ENCODE peak calls at places on chromosomes 7 and 10, in seven cellular contexts. One of them, this sample, is unnamed.

GRCh38 chr10:34922138-34922537 is 107.0 kb upstream of the PARD3 start:
- DNase-seq in aorta: no peak
- DNase-seq in GM10248: no peak
- DNase-seq in colonic mucosa: no peak
- DNase-seq in fibroblast of lung: no peak
- DNase-seq in lower lobe of right lung: no peak
- DNase-seq in AG10803: peak
- DNase-seq in this sample: no peak

GRCh38 chr7:54831644-54832095 is 72.7 kb upstream of the SEC61G start:
- DNase-seq in aorta: no peak
- DNase-seq in GM10248: no peak
- DNase-seq in colonic mucosa: no peak
- DNase-seq in fibroblast of lung: peak
- DNase-seq in lower lobe of right lung: no peak
- DNase-seq in AG10803: no peak
- DNase-seq in this sample: no peak

GRCh38 chr10:119278126-119278701 is 70.8 kb downstream of the GRK5 start:
- DNase-seq in aorta: no peak
- DNase-seq in GM10248: no peak
- DNase-seq in colonic mucosa: no peak
- DNase-seq in fibroblast of lung: no peak
- DNase-seq in lower lobe of right lung: no peak
- DNase-seq in AG10803: no peak
- DNase-seq in this sample: no peak

GRCh38 chr10:28946479-28946878 is 269.2 kb downstream of the BAMBI start:
- DNase-seq in aorta: no peak
- DNase-seq in GM10248: no peak
- DNase-seq in colonic mucosa: no peak
- DNase-seq in fibroblast of lung: peak
- DNase-seq in lower lobe of right lung: no peak
- DNase-seq in AG10803: peak
- DNase-seq in this sample: no peak

GRCh38 chr10:29746080-29746797 is 111.5 kb upstream of the SVIL start:
- DNase-seq in aorta: no peak
- DNase-seq in GM10248: no peak
- DNase-seq in colonic mucosa: no peak
- DNase-seq in fibroblast of lung: peak
- DNase-seq in lower lobe of right lung: no peak
- DNase-seq in AG10803: no peak
- DNase-seq in this sample: no peak

GRCh38 chr10:31830887-31831286 is 97.7 kb downstream of the ARHGAP12 start:
- DNase-seq in aorta: no peak
- DNase-seq in GM10248: no peak
- DNase-seq in colonic mucosa: no peak
- DNase-seq in fibroblast of lung: peak
- DNase-seq in lower lobe of right lung: no peak
- DNase-seq in AG10803: peak
- DNase-seq in this sample: no peak

GRCh38 chr10:129964611-129965417 is 740 bp upstream of the EBF3 start:
- DNase-seq in aorta: peak
- DNase-seq in GM10248: no peak
- DNase-seq in colonic mucosa: no peak
- DNase-seq in fibroblast of lung: no peak
- DNase-seq in lower lobe of right lung: peak
- DNase-seq in AG10803: no peak
- DNase-seq in this sample: no peak

GRCh38 chr7:93315896-93316295 is 83.7 kb downstream of the VPS50 start:
- DNase-seq in aorta: no peak
- DNase-seq in GM10248: no peak
- DNase-seq in colonic mucosa: no peak
- DNase-seq in fibroblast of lung: peak
- DNase-seq in lower lobe of right lung: no peak
- DNase-seq in AG10803: peak
- DNase-seq in this sample: no peak

GRCh38 chr10:73762915-73763314 is 18.7 kb downstream of the SEC24C start:
- DNase-seq in aorta: no peak
- DNase-seq in GM10248: no peak
- DNase-seq in colonic mucosa: no peak
- DNase-seq in fibroblast of lung: peak
- DNase-seq in lower lobe of right lung: no peak
- DNase-seq in AG10803: peak
- DNase-seq in this sample: no peak

GRCh38 chr7:112365551-112365950 is 84.7 kb upstream of the IFRD1 start:
- DNase-seq in aorta: no peak
- DNase-seq in GM10248: no peak
- DNase-seq in colonic mucosa: no peak
- DNase-seq in fibroblast of lung: no peak
- DNase-seq in lower lobe of right lung: no peak
- DNase-seq in AG10803: no peak
- DNase-seq in this sample: no peak

GRCh38 chr7:150898475-150899011 is 46.2 kb downstream of the AOC1 start:
- DNase-seq in aorta: peak
- DNase-seq in GM10248: peak
- DNase-seq in colonic mucosa: peak
- DNase-seq in fibroblast of lung: peak
- DNase-seq in lower lobe of right lung: peak
- DNase-seq in AG10803: peak
- DNase-seq in this sample: peak

GRCh38 chr10:129023057-129023456 is 444.0 kb upstream of the MGMT start:
- DNase-seq in aorta: no peak
- DNase-seq in GM10248: no peak
- DNase-seq in colonic mucosa: no peak
- DNase-seq in fibroblast of lung: no peak
- DNase-seq in lower lobe of right lung: no peak
- DNase-seq in AG10803: no peak
- DNase-seq in this sample: no peak

GRCh38 chr10:61138728-61139127 is 194.7 kb upstream of the RHOBTB1 start:
- DNase-seq in aorta: no peak
- DNase-seq in GM10248: no peak
- DNase-seq in colonic mucosa: no peak
- DNase-seq in fibroblast of lung: no peak
- DNase-seq in lower lobe of right lung: no peak
- DNase-seq in AG10803: peak
- DNase-seq in this sample: no peak

This sample was measured in GM06990.